ENCODE peak calls at places on chromosomes 11 and 22, in six cellular contexts. M, K, G, S, Y and O are unnamed samples.
A peak's percentile ranks its signal among the peaks of the same experiment; 100 is the strongest.

GRCh38 chr11:125072961-125073590 is 10.0 kb downstream of the SLC37A2 start:
- DNase-seq in M (no peak), K (no peak), G (no peak), S (peak; percentile 51), Y (no peak), O (peak; percentile 84)

GRCh38 chr11:123665321-123665720 is 10.9 kb upstream of the SCN3B start:
- DNase-seq in M (no peak), K (no peak), G (no peak), S (no peak), Y (no peak), O (no peak)

GRCh38 chr11:34626393-34626792 is 5.5 kb downstream of the EHF start:
- DNase-seq in M (no peak), K (no peak), G (peak; percentile 73), S (no peak), Y (no peak), O (no peak)

GRCh38 chr11:74332272-74332671 is 20.8 kb upstream of the P4HA3 start:
- DNase-seq in M (no peak), K (no peak), G (no peak), S (no peak), Y (no peak), O (no peak)

GRCh38 chr11:118295834-118296454 is 8.6 kb upstream of the CD3E start:
- DNase-seq in M (no peak), K (no peak), G (peak; percentile 65), S (no peak), Y (peak; percentile 54), O (no peak)

GRCh38 chr11:19632435-19632834 is 80.2 kb upstream of the NAV2 start:
- DNase-seq in M (peak; percentile 23), K (no peak), G (peak; percentile 49), S (no peak), Y (no peak), O (no peak)

GRCh38 chr22:48192920-48193319 is 1430.5 kb downstream of the TBC1D22A start:
- DNase-seq in M (no peak), K (no peak), G (no peak), S (no peak), Y (no peak), O (no peak)

GRCh38 chr11:33857924-33858323 is 34.0 kb downstream of the LMO2 start:
- DNase-seq in M (peak; percentile 5), K (peak; percentile 78), G (no peak), S (peak; percentile 84), Y (peak; percentile 83), O (no peak)

GRCh38 chr11:27187848-27188621 is 147.4 kb downstream of the BBOX1 start:
- DNase-seq in M (no peak), K (no peak), G (no peak), S (no peak), Y (no peak), O (no peak)

GRCh38 chr11:60500276-60500935 is 7.8 kb downstream of the MS4A12 start:
- DNase-seq in M (no peak), K (no peak), G (no peak), S (no peak), Y (no peak), O (no peak)

GRCh38 chr22:20536590-20537324 is 29.3 kb downstream of the MED15 start:
- DNase-seq in M (no peak), K (peak; percentile 82), G (no peak), S (no peak), Y (no peak), O (peak; percentile 62)

GRCh38 chr11:78057462-78058055 is 6.1 kb upstream of the THRSP start:
- DNase-seq in M (no peak), K (no peak), G (no peak), S (no peak), Y (no peak), O (no peak)

GRCh38 chr11:126636911-126637799 is 281.7 kb downstream of the ST3GAL4 start:
- DNase-seq in M (no peak), K (no peak), G (no peak), S (no peak), Y (no peak), O (no peak)

GRCh38 chr11:102600666-102601065 is 24.5 kb downstream of the MMP20 start:
- DNase-seq in M (no peak), K (no peak), G (no peak), S (no peak), Y (no peak), O (no peak)

GRCh38 chr11:79018371-79018849 is 422.4 kb downstream of the TENM4 start:
- DNase-seq in M (peak; percentile 85), K (no peak), G (no peak), S (no peak), Y (no peak), O (no peak)

GRCh38 chr22:43346521-43346929 is 3.4 kb upstream of the SCUBE1 start:
- DNase-seq in M (no peak), K (peak; percentile 68), G (no peak), S (peak; percentile 75), Y (peak; percentile 67), O (no peak)

GRCh38 chr22:41361716-41362310 is 19.9 kb upstream of the TEF start:
- DNase-seq in M (no peak), K (no peak), G (no peak), S (no peak), Y (no peak), O (no peak)

GRCh38 chr11:68878022-68878421 is 25.6 kb downstream of the MRPL21 start:
- DNase-seq in M (no peak), K (no peak), G (no peak), S (no peak), Y (no peak), O (no peak)

GRCh38 chr22:42473484-42474193 is 41.4 kb upstream of the NFAM1 start:
- DNase-seq in M (peak; percentile 20), K (no peak), G (peak; percentile 17), S (no peak), Y (peak; percentile 63), O (no peak)

GRCh38 chr11:76663912-76664440 is 6.6 kb downstream of the LRRC32 start:
- DNase-seq in M (no peak), K (peak; percentile 7), G (no peak), S (peak; percentile 41), Y (no peak), O (peak; percentile 59)
- TF ChIP-seq CTCF in M (no peak), K (no peak), G (no peak), S (no peak), Y (no peak), O (no peak)

GRCh38 chr22:49765951-49766350 is 61.7 kb downstream of the BRD1 start:
- DNase-seq in M (no peak), K (no peak), G (no peak), S (peak; percentile 56), Y (no peak), O (peak; percentile 76)

GRCh38 chr22:49768511-49768910 is 59.2 kb downstream of the BRD1 start:
- DNase-seq in M (no peak), K (no peak), G (no peak), S (peak; percentile 60), Y (no peak), O (peak; percentile 70)

GRCh38 chr22:49768961-49769690 is 58.5 kb downstream of the BRD1 start:
- DNase-seq in M (no peak), K (no peak), G (no peak), S (peak; percentile 70), Y (no peak), O (peak; percentile 83)

GRCh38 chr22:49768077-49768476 is 59.6 kb downstream of the BRD1 start:
- DNase-seq in M (no peak), K (no peak), G (no peak), S (peak; percentile 32), Y (no peak), O (peak; percentile 57)

DNA sequence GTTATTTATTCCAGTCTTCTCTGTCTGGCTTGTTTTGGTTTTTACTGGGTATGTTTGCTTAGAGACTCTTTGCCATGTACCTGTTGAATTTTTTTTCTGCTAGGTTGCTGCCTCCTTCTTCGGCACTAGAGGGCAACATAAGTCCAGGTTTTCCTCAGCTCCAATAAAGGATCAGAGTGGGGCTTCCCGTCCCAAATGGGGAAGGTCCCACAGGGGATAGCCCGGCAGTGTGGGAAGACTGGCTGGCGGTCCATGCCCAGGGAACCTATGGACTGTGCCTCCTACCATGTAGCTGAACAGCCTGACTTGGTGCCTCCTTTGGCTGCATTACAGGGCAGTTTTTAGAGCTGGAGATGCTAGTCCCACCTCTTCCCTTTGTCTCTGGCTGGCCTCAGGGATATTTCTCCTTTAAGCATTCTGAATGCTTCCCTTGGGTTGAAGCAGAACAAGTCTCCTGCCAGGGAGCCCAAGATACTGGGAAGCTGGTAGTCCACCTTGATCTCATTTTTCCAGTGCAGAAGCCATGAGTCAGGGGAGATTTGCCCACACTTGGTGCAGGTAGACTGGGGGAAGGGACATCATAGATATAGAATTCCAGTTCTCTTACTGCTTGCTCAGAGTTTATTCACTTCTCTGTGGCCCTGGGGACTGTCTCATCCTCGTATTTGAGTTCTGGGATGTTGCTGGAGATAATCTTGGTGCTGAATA is 60.2 kb downstream of the BRD1 start:
- DNase-seq in M (peak; percentile 4), K (no peak), G (peak; percentile 32), S (peak; percentile 61), Y (peak; percentile 70), O (peak; percentile 61)
- TF ChIP-seq CTCF in M (peak; percentile 75), K (peak; percentile 58), G (peak; percentile 90), S (peak; percentile 55), Y (peak; percentile 67), O (peak; percentile 78)

GRCh38 chr22:25062378-25063095 is 110.0 kb downstream of the KIAA1671 start:
- DNase-seq in M (no peak), K (no peak), G (no peak), S (no peak), Y (no peak), O (no peak)

GRCh38 chr22:25061605-25062377 is 109.3 kb downstream of the KIAA1671 start:
- DNase-seq in M (no peak), K (no peak), G (peak; percentile 26), S (no peak), Y (no peak), O (no peak)

GRCh38 chr22:25061134-25061533 is 108.6 kb downstream of the KIAA1671 start:
- DNase-seq in M (no peak), K (no peak), G (no peak), S (no peak), Y (no peak), O (no peak)

GRCh38 chr22:25059438-25059837 is 106.9 kb downstream of the KIAA1671 start:
- DNase-seq in M (no peak), K (no peak), G (no peak), S (no peak), Y (no peak), O (no peak)

GRCh38 chr22:25060522-25061071 is 108.1 kb downstream of the KIAA1671 start:
- DNase-seq in M (no peak), K (no peak), G (no peak), S (no peak), Y (no peak), O (no peak)
- TF ChIP-seq CTCF in M (no peak), K (peak; percentile 22), G (peak; percentile 38), S (no peak), Y (peak; percentile 20), O (peak; percentile 66)

GRCh38 chr11:42049650-42050049 is 590.2 kb upstream of the LRRC4C start:
- DNase-seq in M (no peak), K (no peak), G (no peak), S (no peak), Y (no peak), O (no peak)

GRCh38 chr11:42058794-42059193 is 599.3 kb upstream of the LRRC4C start:
- DNase-seq in M (no peak), K (no peak), G (no peak), S (no peak), Y (no peak), O (no peak)

DNA sequence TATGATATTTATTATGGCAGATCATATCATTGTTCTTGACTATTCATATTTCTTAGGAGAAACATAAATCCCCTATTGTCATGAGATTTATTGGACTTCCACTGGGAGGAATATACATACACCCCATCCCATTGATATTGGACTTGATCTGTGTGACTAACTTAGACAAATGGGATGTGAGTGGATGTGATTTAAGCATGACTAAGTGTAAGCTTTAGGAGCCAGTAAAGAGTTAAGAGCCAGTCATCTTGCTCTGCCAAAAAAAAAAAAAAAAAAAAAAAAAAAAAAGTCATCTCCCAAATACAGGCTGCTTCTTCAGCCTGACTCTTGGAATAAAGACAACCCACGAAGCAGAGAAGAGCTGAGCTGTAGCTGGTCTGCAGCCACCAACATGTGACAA is 594.9 kb upstream of the LRRC4C start:
- DNase-seq in M (no peak), K (no peak), G (no peak), S (no peak), Y (no peak), O (no peak)
- TF ChIP-seq CTCF in M (no peak), K (no peak), G (no peak), S (no peak), Y (no peak), O (no peak)